ENCODE peak calls at places on chromosome 17, in four cellular contexts. V, X, D and M are unnamed samples.

GRCh38 chr17:42251115-42251514 is 25.1 kb downstream of the STAT5B start:
- DNase-seq in V (no peak), X (no peak), D (no peak), M (no peak)

GRCh38 chr17:47423406-47424295 is 99.9 kb downstream of the EFCAB13 start:
- DNase-seq in V (peak), X (no peak), D (peak), M (no peak)

GRCh38 chr17:52147431-52147830 is 11.1 kb downstream of the CA10 start:
- DNase-seq in V (no peak), X (no peak), D (no peak), M (no peak)

GRCh38 chr17:40822132-40822812 is at the start of gene KRT10:
- DNase-seq in V (no peak), X (no peak), D (no peak), M (no peak)

GRCh38 chr17:82684207-82684903 is 14.1 kb downstream of the RAB40B start:
- DNase-seq in V (no peak), X (no peak), D (no peak), M (no peak)

GRCh38 chr17:47703191-47703591 is 9.2 kb downstream of the TBKBP1 start:
- DNase-seq in V (no peak), X (no peak), D (no peak), M (no peak)

GRCh38 chr17:57650548-57650947 is 94.6 kb downstream of the CCDC182 start:
- DNase-seq in V (no peak), X (no peak), D (no peak), M (no peak)

GRCh38 chr17:40582328-40582901 is 17.1 kb upstream of the CCR7 start:
- DNase-seq in V (no peak), X (no peak), D (no peak), M (peak)

GRCh38 chr17:44733753-44734152 is 25.0 kb upstream of the ADAM11 start:
- DNase-seq in V (peak), X (no peak), D (no peak), M (no peak)

GRCh38 chr17:76707985-76708807 is 2.6 kb downstream of the MXRA7 start:
- DNase-seq in V (no peak), X (peak), D (no peak), M (no peak)

GRCh38 chr17:49486012-49486641 is 9.0 kb upstream of the NGFR start:
- DNase-seq in V (no peak), X (no peak), D (no peak), M (no peak)

GRCh38 chr17:2564876-2565275 is 28.6 kb upstream of the PAFAH1B1 start:
- DNase-seq in V (peak), X (no peak), D (no peak), M (no peak)

GRCh38 chr17:48546187-48546923 is 1.4 kb upstream of the HOXB2 start:
- DNase-seq in V (no peak), X (no peak), D (no peak), M (no peak)

GRCh38 chr17:42181851-42182207 is 887 bp upstream of the KCNH4 start:
- DNase-seq in V (no peak), X (no peak), D (no peak), M (no peak)

GRCh38 chr17:69581061-69581955 is 166.8 kb downstream of the MAP2K6 start:
- DNase-seq in V (no peak), X (no peak), D (no peak), M (no peak)

GRCh38 chr17:41775394-41776226 is 10.9 kb downstream of the JUP start:
- DNase-seq in V (no peak), X (peak), D (no peak), M (no peak)

GRCh38 chr17:70137451-70138230 is 31.7 kb upstream of the KCNJ2 start:
- DNase-seq in V (peak), X (no peak), D (no peak), M (no peak)

GRCh38 chr17:50210249-50211225 is 9.1 kb upstream of the COL1A1 start:
- DNase-seq in V (peak), X (no peak), D (peak), M (no peak)

GRCh38 chr17:61412860-61413653 is 13.4 kb downstream of the TBX2 start:
- DNase-seq in V (no peak), X (no peak), D (no peak), M (no peak)

GRCh38 chr17:15289285-15290185 is 24.4 kb upstream of the PMP22 start:
- DNase-seq in V (peak), X (no peak), D (no peak), M (no peak)

GRCh38 chr17:45170976-45171337 is 9.3 kb downstream of the HEXIM2 start:
- DNase-seq in V (peak), X (peak), D (no peak), M (no peak)

GRCh38 chr17:45427181-45427835 is 5.4 kb downstream of the ARHGAP27 start:
- DNase-seq in V (no peak), X (no peak), D (no peak), M (no peak)

GRCh38 chr17:43360739-43361498 is 37.9 kb upstream of the ARL4D start:
- DNase-seq in V (peak), X (peak), D (peak), M (no peak)

GRCh38 chr17:63919311-63919723 is 678 bp upstream of the GH1 start:
- DNase-seq in V (peak), X (no peak), D (peak), M (no peak)

GRCh38 chr17:64455993-64456885 is 7.3 kb downstream of the MILR1 start:
- DNase-seq in V (peak), X (no peak), D (no peak), M (no peak)

GRCh38 chr17:19409509-19409908 is 1.5 kb upstream of the RNF112 start:
- DNase-seq in V (peak), X (peak), D (no peak), M (no peak)

GRCh38 chr17:42421479-42422332 is 1.4 kb downstream of the CAVIN1 start:
- DNase-seq in V (peak), X (no peak), D (peak), M (no peak)

GRCh38 chr17:16941072-16941641 is 30.8 kb downstream of the TNFRSF13B start:
- DNase-seq in V (no peak), X (no peak), D (peak), M (no peak)

GRCh38 chr17:60345233-60345632 is 46.7 kb downstream of the USP32 start:
- DNase-seq in V (no peak), X (no peak), D (no peak), M (no peak)

GRCh38 chr17:51046527-51047384 is 73.9 kb downstream of the SPAG9 start:
- DNase-seq in V (peak), X (peak), D (peak), M (peak)

GRCh38 chr17:4980644-4981216 is 6.7 kb downstream of the CAMTA2 start:
- DNase-seq in V (peak), X (no peak), D (no peak), M (no peak)

GRCh38 chr17:49089094-49089493 is 43.5 kb upstream of the B4GALNT2 start:
- DNase-seq in V (no peak), X (no peak), D (no peak), M (no peak)

GRCh38 chr17:38485146-38485468 is 56.8 kb downstream of the ARHGAP23 start:
- DNase-seq in V (no peak), X (no peak), D (no peak), M (no peak)